ENCODE peak calls at places on chromosome 12, in four cellular contexts. One of them, this sample, is unnamed. For H3K9me3, the result is how much of the 10 kb centered on the place peaks cover.

GRCh38 chr12:52052471-52053186 is 1.4 kb downstream of the NR4A1 start:
- DNase-seq in PC-3: peak
- DNase-seq in MM.1S: no peak
- DNase-seq in prostate gland: peak
- DNase-seq in this sample: no peak

GRCh38 chr12:111942557-111942956 is 70.4 kb downstream of the TMEM116 start:
- DNase-seq in PC-3: peak
- DNase-seq in prostate gland: no peak
- DNase-seq in MM.1S: no peak
- DNase-seq in this sample: no peak

GRCh38 chr12:52495385-52495784 is 2.3 kb upstream of the KRT6A start:
- DNase-seq in MM.1S: no peak
- DNase-seq in PC-3: peak
- DNase-seq in prostate gland: no peak
- DNase-seq in this sample: no peak

GRCh38 chr12:13102481-13103195 is 829 bp downstream of the GSG1 start:
- DNase-seq in prostate gland: no peak
- DNase-seq in MM.1S: no peak
- DNase-seq in PC-3: no peak
- DNase-seq in this sample: no peak

GRCh38 chr12:27057543-27057942 is 24.8 kb downstream of the C12orf71 start:
- DNase-seq in PC-3: peak
- DNase-seq in MM.1S: no peak
- DNase-seq in prostate gland: no peak
- DNase-seq in this sample: no peak

GRCh38 chr12:96770239-96770780 is 136.7 kb upstream of the NEDD1 start:
- DNase-seq in MM.1S: no peak
- DNase-seq in prostate gland: no peak
- DNase-seq in PC-3: peak
- DNase-seq in this sample: no peak

GRCh38 chr12:66156654-66157053 is 13.1 kb downstream of the TMBIM4 start:
- DNase-seq in prostate gland: no peak
- DNase-seq in PC-3: peak
- DNase-seq in MM.1S: no peak
- DNase-seq in this sample: no peak

GRCh38 chr12:109632299-109632698 is 58.7 kb downstream of the MVK start:
- DNase-seq in prostate gland: no peak
- DNase-seq in MM.1S: no peak
- DNase-seq in PC-3: no peak
- DNase-seq in this sample: no peak

GRCh38 chr12:6614513-6615177 is 7.5 kb upstream of the CHD4 start:
- DNase-seq in MM.1S: no peak
- DNase-seq in PC-3: no peak
- DNase-seq in prostate gland: no peak
- DNase-seq in this sample: no peak

GRCh38 chr12:85955127-85955526 is 81.0 kb downstream of the NTS start:
- DNase-seq in PC-3: peak
- DNase-seq in MM.1S: no peak
- DNase-seq in prostate gland: no peak
- DNase-seq in this sample: no peak

GRCh38 chr12:50087995-50088394 is 2.9 kb downstream of the SMARCD1 start:
- DNase-seq in prostate gland: no peak
- DNase-seq in MM.1S: no peak
- DNase-seq in PC-3: peak
- DNase-seq in this sample: no peak

GRCh38 chr12:79267580-79267979 is 403.0 kb downstream of the SYT1 start:
- DNase-seq in prostate gland: no peak
- DNase-seq in MM.1S: no peak
- DNase-seq in PC-3: no peak
- DNase-seq in this sample: no peak

GRCh38 chr12:122022393-122023338 is 982 bp downstream of the BCL7A start:
- DNase-seq in prostate gland: no peak
- DNase-seq in PC-3: peak
- DNase-seq in MM.1S: no peak
- DNase-seq in this sample: no peak

GRCh38 chr12:20300457-20300856 is 67.9 kb upstream of the PDE3A start:
- DNase-seq in prostate gland: no peak
- DNase-seq in MM.1S: no peak
- DNase-seq in PC-3: no peak
- DNase-seq in this sample: no peak

GRCh38 chr12:124745891-124746570 is 117.6 kb downstream of the SCARB1 start:
- DNase-seq in PC-3: peak
- DNase-seq in MM.1S: no peak
- DNase-seq in prostate gland: peak
- DNase-seq in this sample: no peak

GRCh38 chr12:54956818-54957641 is 27.5 kb downstream of the TESPA1 start:
- DNase-seq in PC-3: no peak
- DNase-seq in prostate gland: no peak
- DNase-seq in MM.1S: no peak
- DNase-seq in this sample: no peak

GRCh38 chr12:76798864-76799263 is 34.9 kb downstream of the ZDHHC17 start:
- DNase-seq in PC-3: no peak
- DNase-seq in MM.1S: no peak
- DNase-seq in prostate gland: no peak
- DNase-seq in this sample: no peak

GRCh38 chr12:39605996-39606395 is 13.6 kb downstream of the ABCD2 start:
- DNase-seq in MM.1S: no peak
- DNase-seq in prostate gland: no peak
- DNase-seq in PC-3: peak
- DNase-seq in this sample: no peak

GRCh38 chr12:46459111-46459510 is 86.5 kb upstream of the SLC38A2 start:
- DNase-seq in PC-3: no peak
- DNase-seq in MM.1S: no peak
- DNase-seq in prostate gland: no peak
- DNase-seq in this sample: no peak

GRCh38 chr12:44876554-44877275 is 600 bp upstream of the NELL2 start:
- DNase-seq in prostate gland: no peak
- DNase-seq in PC-3: peak
- DNase-seq in MM.1S: peak
- DNase-seq in this sample: peak

GRCh38 chr12:117986705-117987469 is 18.1 kb upstream of the KSR2 start:
- DNase-seq in MM.1S: no peak
- DNase-seq in prostate gland: no peak
- DNase-seq in PC-3: peak
- DNase-seq in this sample: no peak

GRCh38 chr12:56078931-56079728 is 835 bp upstream of the ERBB3 start:
- DNase-seq in prostate gland: peak
- DNase-seq in PC-3: peak
- DNase-seq in MM.1S: peak
- DNase-seq in this sample: peak

GRCh38 chr12:75120202-75120774 is 89.4 kb downstream of the KCNC2 start:
- DNase-seq in prostate gland: no peak
- DNase-seq in PC-3: no peak
- DNase-seq in MM.1S: no peak
- DNase-seq in this sample: no peak

GRCh38 chr12:88889326-88890110 is 309.2 kb upstream of the KITLG start:
- DNase-seq in prostate gland: no peak
- DNase-seq in PC-3: peak
- DNase-seq in MM.1S: no peak
- DNase-seq in this sample: no peak

GRCh38 chr12:123142948-123143752 is 7.7 kb downstream of the PITPNM2 start:
- DNase-seq in MM.1S: no peak
- DNase-seq in PC-3: no peak
- DNase-seq in prostate gland: no peak
- DNase-seq in this sample: no peak

GRCh38 chr12:79634957-79635471 is 55.8 kb downstream of the PAWR start:
- DNase-seq in PC-3: no peak
- DNase-seq in MM.1S: no peak
- DNase-seq in prostate gland: no peak
- DNase-seq in this sample: no peak

GRCh38 chr12:19671695-19672094 is 232.4 kb downstream of the AEBP2 start:
- DNase-seq in PC-3: no peak
- DNase-seq in prostate gland: no peak
- DNase-seq in MM.1S: no peak
- DNase-seq in this sample: no peak

GRCh38 chr12:16349132-16349463 is 1.7 kb downstream of the MGST1 start:
- DNase-seq in MM.1S: no peak
- DNase-seq in prostate gland: peak
- DNase-seq in PC-3: peak
- DNase-seq in this sample: no peak

GRCh38 chr12:106917503-106917902 is 38.2 kb upstream of the TMEM263 start:
- DNase-seq in PC-3: no peak
- DNase-seq in MM.1S: no peak
- DNase-seq in prostate gland: no peak
- DNase-seq in this sample: no peak

DNA sequence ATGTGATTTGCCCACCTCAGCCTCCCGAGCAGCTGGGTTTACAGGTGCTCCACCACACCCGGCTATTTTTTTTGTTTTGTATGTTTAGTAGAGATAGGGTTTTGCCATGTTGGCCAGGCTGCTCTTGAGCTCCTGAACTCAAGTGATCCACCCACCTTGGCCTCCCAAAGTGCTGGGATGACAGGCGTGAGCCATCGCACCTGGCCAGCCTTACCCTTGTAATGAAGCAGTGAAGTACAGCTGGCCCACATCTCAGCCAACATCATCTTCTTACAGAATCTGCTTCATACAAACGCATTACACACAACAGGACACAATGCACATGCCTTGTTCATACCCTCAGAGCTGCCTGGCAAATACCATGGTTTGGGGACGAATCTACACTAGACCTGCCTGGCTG is 31.3 kb upstream of the CHFR start:
- DNase-seq in PC-3: no peak
- DNase-seq in MM.1S: no peak
- DNase-seq in prostate gland: no peak
- DNase-seq in this sample: no peak
- H3K9me3 ChIP-seq in PC-3: half or more
- H3K9me3 ChIP-seq in MM.1S: under half
- H3K9me3 ChIP-seq in prostate gland: under half
- H3K9me3 ChIP-seq in this sample: under half

DNA sequence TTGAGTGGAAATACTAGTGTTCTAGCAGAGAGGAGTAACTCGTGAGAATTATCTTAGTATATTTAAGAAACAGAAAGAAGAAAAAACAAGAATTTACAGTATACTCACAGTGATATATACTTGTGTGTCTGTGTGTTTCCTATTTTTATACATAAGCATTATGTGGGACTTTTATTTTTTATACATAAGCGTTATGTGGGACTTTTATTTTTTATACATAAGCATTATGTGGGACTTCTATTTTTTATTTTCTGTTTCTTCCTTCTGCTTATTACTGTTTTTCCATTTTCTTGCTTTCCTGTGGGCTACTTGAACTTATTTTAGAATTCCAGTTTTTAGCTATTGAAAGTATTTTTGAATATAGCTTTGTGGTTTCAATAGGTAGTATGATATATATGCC is 6.9 kb upstream of the ZNF140 start:
- DNase-seq in PC-3: no peak
- DNase-seq in MM.1S: no peak
- DNase-seq in prostate gland: no peak
- DNase-seq in this sample: no peak
- H3K9me3 ChIP-seq in PC-3: under half
- H3K9me3 ChIP-seq in MM.1S: under half
- H3K9me3 ChIP-seq in prostate gland: under half
- H3K9me3 ChIP-seq in this sample: under half

DNA sequence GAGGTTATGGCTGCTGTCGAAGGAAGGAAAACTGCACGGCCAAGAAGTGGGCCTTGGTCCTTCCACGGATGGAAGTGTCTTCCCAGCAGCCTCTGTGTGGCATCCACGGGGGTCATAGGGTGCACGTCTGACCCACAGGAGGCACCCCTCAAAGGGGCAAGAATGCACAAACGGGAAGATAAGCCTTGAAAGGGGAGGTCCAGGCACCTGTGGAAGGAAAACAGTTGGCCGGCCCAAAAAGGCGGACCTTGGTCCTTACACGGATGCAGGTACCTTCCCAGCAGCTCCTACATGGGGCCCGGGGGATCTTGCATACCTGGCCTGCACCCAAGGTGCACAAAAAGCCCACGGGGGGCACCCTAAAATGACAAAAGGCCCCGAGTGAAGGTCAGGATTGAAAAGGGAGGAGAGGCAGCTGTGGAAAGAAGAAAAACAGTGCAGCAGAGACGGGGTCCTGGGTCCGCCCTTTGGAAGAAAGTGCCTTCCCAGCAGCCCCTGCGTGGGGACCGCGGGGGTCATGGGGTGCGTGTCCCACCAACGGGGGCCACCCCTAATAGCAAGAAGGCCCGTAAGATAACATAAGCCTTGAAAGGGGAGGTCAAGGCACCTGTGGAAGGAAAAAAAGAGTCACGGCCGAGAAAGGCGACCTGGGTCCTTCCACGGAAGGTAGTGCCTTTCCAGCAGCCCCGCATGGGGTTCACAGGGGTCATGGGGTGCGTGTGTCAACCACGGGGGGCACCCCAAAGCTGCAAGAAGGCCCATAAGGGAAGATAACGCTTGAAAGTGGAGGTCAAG is 276.1 kb downstream of the ALG10 start:
- DNase-seq in prostate gland: no peak
- DNase-seq in MM.1S: no peak
- DNase-seq in PC-3: no peak
- DNase-seq in this sample: no peak
- H3K9me3 ChIP-seq in prostate gland: under half
- H3K9me3 ChIP-seq in MM.1S: under half
- H3K9me3 ChIP-seq in PC-3: under half
- H3K9me3 ChIP-seq in this sample: under half

GRCh38 chr12:34348064-34348463 is 325.8 kb downstream of the ALG10 start:
- DNase-seq in prostate gland: no peak
- DNase-seq in PC-3: no peak
- DNase-seq in MM.1S: no peak
- DNase-seq in this sample: no peak
- H3K9me3 ChIP-seq in prostate gland: under half
- H3K9me3 ChIP-seq in PC-3: under half
- H3K9me3 ChIP-seq in MM.1S: under half
- H3K9me3 ChIP-seq in this sample: under half